ENCODE peak calls at places on chromosomes 16 and 17, in seven cellular contexts. One of them, this sample, is unnamed.

GRCh38 chr17:32954477-32954876 is 26.5 kb downstream of the TMEM98 start:
- DNase-seq in HCT116: no peak
- DNase-seq in H1: no peak
- DNase-seq in GM12878: no peak
- DNase-seq in SK-N-SH: no peak
- DNase-seq in HepG2: peak; percentile 29
- DNase-seq in K562: no peak
- DNase-seq in this sample: no peak

GRCh38 chr17:41284043-41284442 is 8.5 kb downstream of the KRTAP9-7 start:
- DNase-seq in HCT116: no peak
- DNase-seq in H1: no peak
- DNase-seq in GM12878: no peak
- DNase-seq in SK-N-SH: no peak
- DNase-seq in HepG2: peak; percentile 0
- DNase-seq in K562: peak; percentile 0
- DNase-seq in this sample: no peak

GRCh38 chr16:77596243-77596642 is 126.1 kb upstream of the NUDT7 start:
- DNase-seq in HCT116: no peak
- DNase-seq in H1: no peak
- DNase-seq in GM12878: no peak
- DNase-seq in SK-N-SH: no peak
- DNase-seq in HepG2: no peak
- DNase-seq in K562: no peak
- DNase-seq in this sample: no peak

GRCh38 chr17:82077617-82078358 is 12.2 kb upstream of the DUS1L start:
- DNase-seq in HCT116: no peak
- DNase-seq in H1: no peak
- DNase-seq in GM12878: no peak
- DNase-seq in SK-N-SH: no peak
- DNase-seq in HepG2: no peak
- DNase-seq in K562: no peak
- DNase-seq in this sample: no peak

GRCh38 chr16:86373502-86373901 is 136.8 kb upstream of the FOXF1 start:
- DNase-seq in HCT116: no peak
- DNase-seq in H1: no peak
- DNase-seq in GM12878: no peak
- DNase-seq in SK-N-SH: no peak
- DNase-seq in HepG2: no peak
- DNase-seq in K562: no peak
- DNase-seq in this sample: no peak

GRCh38 chr16:86211800-86212199 is 298.5 kb upstream of the FOXF1 start:
- DNase-seq in HCT116: peak; percentile 72
- DNase-seq in H1: no peak
- DNase-seq in GM12878: no peak
- DNase-seq in SK-N-SH: no peak
- DNase-seq in HepG2: no peak
- DNase-seq in K562: no peak
- DNase-seq in this sample: no peak

GRCh38 chr16:58022601-58023371 is 2.8 kb upstream of the MMP15 start:
- DNase-seq in HCT116: no peak
- DNase-seq in H1: no peak
- DNase-seq in GM12878: no peak
- DNase-seq in SK-N-SH: peak; percentile 78
- DNase-seq in HepG2: no peak
- DNase-seq in K562: no peak
- DNase-seq in this sample: no peak

GRCh38 chr16:75928295-75928694 is 202.0 kb upstream of the CPHXL start:
- DNase-seq in HCT116: no peak
- DNase-seq in H1: no peak
- DNase-seq in GM12878: no peak
- DNase-seq in SK-N-SH: no peak
- DNase-seq in HepG2: no peak
- DNase-seq in K562: no peak
- DNase-seq in this sample: no peak

GRCh38 chr17:81520021-81520894 is 7.7 kb upstream of the ACTG1 start:
- DNase-seq in HCT116: no peak
- DNase-seq in H1: no peak
- DNase-seq in GM12878: no peak
- DNase-seq in SK-N-SH: no peak
- DNase-seq in HepG2: no peak
- DNase-seq in K562: no peak
- DNase-seq in this sample: no peak

GRCh38 chr16:82055728-82056549 is 20.9 kb downstream of the HSD17B2 start:
- DNase-seq in HCT116: no peak
- DNase-seq in H1: no peak
- DNase-seq in GM12878: no peak
- DNase-seq in SK-N-SH: no peak
- DNase-seq in HepG2: peak; percentile 86
- DNase-seq in K562: no peak
- DNase-seq in this sample: peak; percentile 37

GRCh38 chr16:14405611-14406537 is 224.2 kb downstream of the PARN start:
- DNase-seq in HCT116: no peak
- DNase-seq in H1: peak; percentile 100
- DNase-seq in GM12878: peak; percentile 77
- DNase-seq in SK-N-SH: peak; percentile 75
- DNase-seq in HepG2: peak; percentile 90
- DNase-seq in K562: peak; percentile 94
- DNase-seq in this sample: peak; percentile 63

GRCh38 chr17:39745335-39746144 is 7.8 kb downstream of the GRB7 start:
- DNase-seq in HCT116: no peak
- DNase-seq in H1: no peak
- DNase-seq in GM12878: no peak
- DNase-seq in SK-N-SH: no peak
- DNase-seq in HepG2: no peak
- DNase-seq in K562: no peak
- DNase-seq in this sample: no peak

GRCh38 chr16:89602273-89602951 is 11.0 kb upstream of the DPEP1 start:
- DNase-seq in HCT116: peak; percentile 24
- DNase-seq in H1: peak; percentile 74
- DNase-seq in GM12878: no peak
- DNase-seq in SK-N-SH: peak; percentile 72
- DNase-seq in HepG2: no peak
- DNase-seq in K562: peak; percentile 39
- DNase-seq in this sample: no peak

GRCh38 chr17:80209765-80210164 is 10.4 kb downstream of the SGSH start:
- DNase-seq in HCT116: no peak
- DNase-seq in H1: no peak
- DNase-seq in GM12878: no peak
- DNase-seq in SK-N-SH: no peak
- DNase-seq in HepG2: no peak
- DNase-seq in K562: no peak
- DNase-seq in this sample: no peak

GRCh38 chr17:50270430-50271172 is 3.7 kb upstream of the TMEM92 start:
- DNase-seq in HCT116: no peak
- DNase-seq in H1: peak; percentile 49
- DNase-seq in GM12878: no peak
- DNase-seq in SK-N-SH: no peak
- DNase-seq in HepG2: no peak
- DNase-seq in K562: no peak
- DNase-seq in this sample: no peak
- TF ChIP-seq JUND in HCT116: no peak
- TF ChIP-seq JUND in H1: no peak
- TF ChIP-seq JUND in GM12878: no peak
- TF ChIP-seq JUND in SK-N-SH: no peak
- TF ChIP-seq JUND in HepG2: no peak
- TF ChIP-seq JUND in K562: no peak
- TF ChIP-seq JUND in this sample: no peak

DNA sequence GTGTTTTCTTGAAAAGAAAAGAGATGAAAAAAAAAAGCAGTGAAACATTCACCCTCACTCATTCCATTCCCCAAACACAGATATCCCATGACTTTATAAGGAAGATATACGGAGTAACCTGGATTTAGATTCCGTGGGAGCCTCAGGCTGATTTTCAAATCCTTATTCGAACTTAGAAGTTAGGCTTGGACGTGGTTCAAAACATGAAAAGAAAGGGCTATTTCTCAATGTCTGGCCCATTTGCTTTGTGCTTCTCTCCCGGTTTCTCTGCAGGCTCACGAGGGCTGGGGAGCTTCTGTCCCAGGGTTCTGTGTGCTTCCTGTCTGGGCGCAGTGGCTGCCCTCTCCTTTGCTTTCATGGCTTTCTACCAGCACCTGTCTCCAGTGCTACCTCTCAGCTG is 33.9 kb downstream of the CUEDC1 start:
- DNase-seq in HCT116: no peak
- DNase-seq in H1: no peak
- DNase-seq in GM12878: no peak
- DNase-seq in SK-N-SH: no peak
- DNase-seq in HepG2: no peak
- DNase-seq in K562: no peak
- DNase-seq in this sample: no peak
- TF ChIP-seq JUND in HCT116: no peak
- TF ChIP-seq JUND in H1: no peak
- TF ChIP-seq JUND in GM12878: no peak
- TF ChIP-seq JUND in SK-N-SH: no peak
- TF ChIP-seq JUND in HepG2: no peak
- TF ChIP-seq JUND in K562: no peak
- TF ChIP-seq JUND in this sample: no peak

GRCh38 chr17:61849674-61850073 is 13.7 kb downstream of the BRIP1 start:
- DNase-seq in HCT116: no peak
- DNase-seq in H1: no peak
- DNase-seq in GM12878: no peak
- DNase-seq in SK-N-SH: no peak
- DNase-seq in HepG2: no peak
- DNase-seq in K562: no peak
- DNase-seq in this sample: no peak
- TF ChIP-seq JUND in HCT116: no peak
- TF ChIP-seq JUND in H1: no peak
- TF ChIP-seq JUND in GM12878: no peak
- TF ChIP-seq JUND in SK-N-SH: no peak
- TF ChIP-seq JUND in HepG2: no peak
- TF ChIP-seq JUND in K562: no peak
- TF ChIP-seq JUND in this sample: no peak

DNA sequence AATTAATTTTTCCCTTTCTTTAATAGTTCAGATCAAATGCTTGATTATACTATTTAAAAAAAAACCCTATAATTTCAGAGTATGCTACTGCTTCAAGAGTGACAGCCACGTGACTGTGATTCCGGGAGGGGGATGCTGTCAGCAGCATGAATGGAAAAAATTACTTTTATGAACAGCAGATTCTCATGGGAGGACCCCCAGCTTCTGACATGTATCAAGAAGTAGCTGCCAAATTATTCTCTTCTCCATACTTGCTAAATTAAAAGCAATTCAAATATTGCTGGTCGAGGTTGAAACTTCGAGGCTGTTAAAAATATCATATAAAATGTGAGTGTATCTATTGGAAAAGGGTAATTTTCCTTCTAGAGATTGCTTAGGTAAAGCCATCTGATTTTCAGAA is 95.0 kb downstream of the HS3ST4 start:
- DNase-seq in HCT116: no peak
- DNase-seq in H1: no peak
- DNase-seq in GM12878: no peak
- DNase-seq in SK-N-SH: no peak
- DNase-seq in HepG2: no peak
- DNase-seq in K562: no peak
- DNase-seq in this sample: no peak
- TF ChIP-seq JUND in HCT116: no peak
- TF ChIP-seq JUND in H1: no peak
- TF ChIP-seq JUND in GM12878: no peak
- TF ChIP-seq JUND in SK-N-SH: no peak
- TF ChIP-seq JUND in HepG2: no peak
- TF ChIP-seq JUND in K562: no peak
- TF ChIP-seq JUND in this sample: no peak

GRCh38 chr17:61452301-61453290 is at the start of gene TBX4:
- DNase-seq in HCT116: no peak
- DNase-seq in H1: no peak
- DNase-seq in GM12878: no peak
- DNase-seq in SK-N-SH: no peak
- DNase-seq in HepG2: no peak
- DNase-seq in K562: no peak
- DNase-seq in this sample: no peak
- TF ChIP-seq JUND in HCT116: no peak
- TF ChIP-seq JUND in H1: no peak
- TF ChIP-seq JUND in GM12878: no peak
- TF ChIP-seq JUND in SK-N-SH: no peak
- TF ChIP-seq JUND in HepG2: no peak
- TF ChIP-seq JUND in K562: no peak
- TF ChIP-seq JUND in this sample: no peak

GRCh38 chr17:49577651-49577935 is 1.9 kb downstream of the NXPH3 start:
- DNase-seq in HCT116: no peak
- DNase-seq in H1: no peak
- DNase-seq in GM12878: no peak
- DNase-seq in SK-N-SH: peak; percentile 36
- DNase-seq in HepG2: no peak
- DNase-seq in K562: no peak
- DNase-seq in this sample: no peak

GRCh38 chr17:49574945-49575523 is 637 bp upstream of the NXPH3 start:
- DNase-seq in HCT116: no peak
- DNase-seq in H1: no peak
- DNase-seq in GM12878: no peak
- DNase-seq in SK-N-SH: peak; percentile 27
- DNase-seq in HepG2: no peak
- DNase-seq in K562: no peak
- DNase-seq in this sample: no peak

GRCh38 chr17:49576906-49577650 is 1.4 kb downstream of the NXPH3 start:
- DNase-seq in HCT116: no peak
- DNase-seq in H1: no peak
- DNase-seq in GM12878: no peak
- DNase-seq in SK-N-SH: no peak
- DNase-seq in HepG2: no peak
- DNase-seq in K562: no peak
- DNase-seq in this sample: no peak

GRCh38 chr17:49575524-49576120 is at the start of gene NXPH3:
- DNase-seq in HCT116: no peak
- DNase-seq in H1: peak; percentile 97
- DNase-seq in GM12878: no peak
- DNase-seq in SK-N-SH: peak; percentile 91
- DNase-seq in HepG2: peak; percentile 47
- DNase-seq in K562: peak; percentile 86
- DNase-seq in this sample: peak; percentile 89

DNA sequence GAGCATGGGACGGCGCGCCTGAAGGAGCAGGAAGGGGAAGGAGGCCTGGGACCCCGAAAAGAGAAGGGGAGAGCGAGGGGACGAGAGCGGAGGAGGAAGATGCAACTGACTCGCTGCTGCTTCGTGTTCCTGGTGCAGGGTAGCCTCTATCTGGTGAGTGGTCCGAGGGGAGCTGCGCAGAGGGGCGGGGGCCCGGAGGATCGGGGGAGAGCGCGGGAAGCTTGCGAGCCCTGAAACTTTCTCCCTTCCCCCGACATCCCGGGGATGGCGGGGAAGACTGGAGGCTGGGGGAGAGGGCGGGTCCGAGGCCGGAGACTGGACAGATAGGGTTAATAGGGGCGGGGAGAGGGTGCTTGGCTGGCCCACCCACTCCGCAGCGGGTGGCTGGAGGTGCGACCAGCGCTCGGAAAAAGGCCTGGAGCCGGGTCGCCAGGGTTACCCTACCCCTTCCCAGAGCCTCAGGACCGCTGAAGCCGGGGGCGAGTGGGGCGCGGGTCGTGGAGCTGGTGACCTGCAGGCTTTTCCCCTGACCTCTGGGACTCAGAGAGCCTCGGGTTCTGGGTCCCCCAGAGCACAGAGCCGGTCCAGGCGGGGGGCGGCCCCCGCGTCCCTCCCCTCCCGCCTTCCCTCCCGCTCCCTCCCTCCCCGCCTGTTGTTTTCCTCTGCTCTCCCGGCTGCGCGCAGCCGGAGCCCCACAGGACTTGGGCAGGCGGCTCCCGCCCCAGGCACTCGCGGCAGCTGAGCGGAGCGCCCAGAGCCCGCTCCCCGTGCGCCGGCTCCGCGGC is 642 bp downstream of the NXPH3 start:
- DNase-seq in HCT116: no peak
- DNase-seq in H1: peak; percentile 87
- DNase-seq in GM12878: no peak
- DNase-seq in SK-N-SH: peak; percentile 93
- DNase-seq in HepG2: no peak
- DNase-seq in K562: peak; percentile 85
- DNase-seq in this sample: peak; percentile 77
- TF ChIP-seq JUND in HCT116: no peak
- TF ChIP-seq JUND in H1: no peak
- TF ChIP-seq JUND in GM12878: no peak
- TF ChIP-seq JUND in SK-N-SH: no peak
- TF ChIP-seq JUND in HepG2: no peak
- TF ChIP-seq JUND in K562: no peak
- TF ChIP-seq JUND in this sample: no peak